ENCODE peak calls at places on chromosomes 12 and 14, in nine cellular contexts. One of them, this sample, is unnamed.

GRCh38 chr12:67269632-67270578 is 747 bp downstream of the CAND1 start:
- DNase-seq in NCI-H1436: peak; percentile 19
- DNase-seq in stimulated activated CD8-positive, alpha-beta memory T cell treated with anti-CD3 and anti-CD28 coated beads, Interleukin-2, amount 100 ng/mL, for 1 hour: peak; percentile 25
- DNase-seq in Jurkat, Clone E6-1: peak; percentile 32
- DNase-seq in caudate nucleus: peak; percentile 47
- DNase-seq in pancreas: peak; percentile 85
- DNase-seq in stimulated activated CD4-positive, alpha-beta T cell treated with anti-CD3 and anti-CD28 coated beads, Interleukin-1b, Interleukin-23, amount 100 ng/mL, for 4 hours: peak; percentile 31
- DNase-seq in ELR: peak; percentile 51
- DNase-seq in COR-L47: peak; percentile 66
- DNase-seq in this sample: peak; percentile 63

GRCh38 chr12:124761876-124762275 is 101.8 kb downstream of the SCARB1 start:
- DNase-seq in NCI-H1436: no peak
- DNase-seq in stimulated activated CD8-positive, alpha-beta memory T cell treated with anti-CD3 and anti-CD28 coated beads, Interleukin-2, amount 100 ng/mL, for 1 hour: no peak
- DNase-seq in Jurkat, Clone E6-1: no peak
- DNase-seq in caudate nucleus: no peak
- DNase-seq in pancreas: no peak
- DNase-seq in stimulated activated CD4-positive, alpha-beta T cell treated with anti-CD3 and anti-CD28 coated beads, Interleukin-1b, Interleukin-23, amount 100 ng/mL, for 4 hours: no peak
- DNase-seq in ELR: no peak
- DNase-seq in COR-L47: no peak
- DNase-seq in this sample: no peak

GRCh38 chr14:23175823-23176222 is 7.6 kb downstream of the SLC7A8 start:
- DNase-seq in NCI-H1436: no peak
- DNase-seq in stimulated activated CD8-positive, alpha-beta memory T cell treated with anti-CD3 and anti-CD28 coated beads, Interleukin-2, amount 100 ng/mL, for 1 hour: no peak
- DNase-seq in Jurkat, Clone E6-1: no peak
- DNase-seq in caudate nucleus: no peak
- DNase-seq in pancreas: no peak
- DNase-seq in stimulated activated CD4-positive, alpha-beta T cell treated with anti-CD3 and anti-CD28 coated beads, Interleukin-1b, Interleukin-23, amount 100 ng/mL, for 4 hours: no peak
- DNase-seq in ELR: no peak
- DNase-seq in COR-L47: peak; percentile 72
- DNase-seq in this sample: no peak

GRCh38 chr14:104091927-104092771 is 6.6 kb downstream of the ASPG start:
- DNase-seq in NCI-H1436: no peak
- DNase-seq in stimulated activated CD8-positive, alpha-beta memory T cell treated with anti-CD3 and anti-CD28 coated beads, Interleukin-2, amount 100 ng/mL, for 1 hour: no peak
- DNase-seq in Jurkat, Clone E6-1: no peak
- DNase-seq in caudate nucleus: no peak
- DNase-seq in pancreas: peak; percentile 76
- DNase-seq in stimulated activated CD4-positive, alpha-beta T cell treated with anti-CD3 and anti-CD28 coated beads, Interleukin-1b, Interleukin-23, amount 100 ng/mL, for 4 hours: no peak
- DNase-seq in ELR: no peak
- DNase-seq in COR-L47: no peak
- DNase-seq in this sample: no peak

GRCh38 chr14:79514700-79515099 is 696.6 kb downstream of the DIO2 start:
- DNase-seq in NCI-H1436: no peak
- DNase-seq in stimulated activated CD8-positive, alpha-beta memory T cell treated with anti-CD3 and anti-CD28 coated beads, Interleukin-2, amount 100 ng/mL, for 1 hour: no peak
- DNase-seq in Jurkat, Clone E6-1: no peak
- DNase-seq in caudate nucleus: no peak
- DNase-seq in pancreas: no peak
- DNase-seq in stimulated activated CD4-positive, alpha-beta T cell treated with anti-CD3 and anti-CD28 coated beads, Interleukin-1b, Interleukin-23, amount 100 ng/mL, for 4 hours: no peak
- DNase-seq in ELR: peak; percentile 36
- DNase-seq in COR-L47: no peak
- DNase-seq in this sample: no peak

GRCh38 chr14:105458571-105458970 is 16.1 kb upstream of the CRIP2 start:
- DNase-seq in NCI-H1436: no peak
- DNase-seq in stimulated activated CD8-positive, alpha-beta memory T cell treated with anti-CD3 and anti-CD28 coated beads, Interleukin-2, amount 100 ng/mL, for 1 hour: no peak
- DNase-seq in Jurkat, Clone E6-1: no peak
- DNase-seq in caudate nucleus: no peak
- DNase-seq in pancreas: peak; percentile 64
- DNase-seq in stimulated activated CD4-positive, alpha-beta T cell treated with anti-CD3 and anti-CD28 coated beads, Interleukin-1b, Interleukin-23, amount 100 ng/mL, for 4 hours: no peak
- DNase-seq in ELR: no peak
- DNase-seq in COR-L47: no peak
- DNase-seq in this sample: no peak

GRCh38 chr14:21087294-21088091 is 11.0 kb downstream of the ZNF219 start:
- DNase-seq in NCI-H1436: peak; percentile 36
- DNase-seq in stimulated activated CD8-positive, alpha-beta memory T cell treated with anti-CD3 and anti-CD28 coated beads, Interleukin-2, amount 100 ng/mL, for 1 hour: peak; percentile 34
- DNase-seq in Jurkat, Clone E6-1: peak; percentile 94
- DNase-seq in caudate nucleus: peak; percentile 61
- DNase-seq in pancreas: peak; percentile 63
- DNase-seq in stimulated activated CD4-positive, alpha-beta T cell treated with anti-CD3 and anti-CD28 coated beads, Interleukin-1b, Interleukin-23, amount 100 ng/mL, for 4 hours: no peak
- DNase-seq in ELR: peak; percentile 92
- DNase-seq in COR-L47: peak; percentile 88
- DNase-seq in this sample: no peak

GRCh38 chr12:30820406-30820946 is 65.7 kb upstream of the CAPRIN2 start:
- DNase-seq in NCI-H1436: no peak
- DNase-seq in stimulated activated CD8-positive, alpha-beta memory T cell treated with anti-CD3 and anti-CD28 coated beads, Interleukin-2, amount 100 ng/mL, for 1 hour: no peak
- DNase-seq in Jurkat, Clone E6-1: no peak
- DNase-seq in caudate nucleus: no peak
- DNase-seq in pancreas: no peak
- DNase-seq in stimulated activated CD4-positive, alpha-beta T cell treated with anti-CD3 and anti-CD28 coated beads, Interleukin-1b, Interleukin-23, amount 100 ng/mL, for 4 hours: no peak
- DNase-seq in ELR: no peak
- DNase-seq in COR-L47: no peak
- DNase-seq in this sample: no peak

GRCh38 chr14:89136587-89136986 is 280.4 kb downstream of the FOXN3 start:
- DNase-seq in NCI-H1436: no peak
- DNase-seq in stimulated activated CD8-positive, alpha-beta memory T cell treated with anti-CD3 and anti-CD28 coated beads, Interleukin-2, amount 100 ng/mL, for 1 hour: no peak
- DNase-seq in Jurkat, Clone E6-1: no peak
- DNase-seq in caudate nucleus: no peak
- DNase-seq in pancreas: no peak
- DNase-seq in stimulated activated CD4-positive, alpha-beta T cell treated with anti-CD3 and anti-CD28 coated beads, Interleukin-1b, Interleukin-23, amount 100 ng/mL, for 4 hours: no peak
- DNase-seq in ELR: no peak
- DNase-seq in COR-L47: no peak
- DNase-seq in this sample: no peak

GRCh38 chr14:39266871-39267591 is 33.3 kb downstream of the MIA2 start:
- DNase-seq in NCI-H1436: peak; percentile 67
- DNase-seq in stimulated activated CD8-positive, alpha-beta memory T cell treated with anti-CD3 and anti-CD28 coated beads, Interleukin-2, amount 100 ng/mL, for 1 hour: peak; percentile 60
- DNase-seq in Jurkat, Clone E6-1: peak; percentile 71
- DNase-seq in caudate nucleus: peak; percentile 78
- DNase-seq in pancreas: peak; percentile 91
- DNase-seq in stimulated activated CD4-positive, alpha-beta T cell treated with anti-CD3 and anti-CD28 coated beads, Interleukin-1b, Interleukin-23, amount 100 ng/mL, for 4 hours: peak; percentile 59
- DNase-seq in ELR: peak; percentile 89
- DNase-seq in COR-L47: peak; percentile 52
- DNase-seq in this sample: peak; percentile 76

GRCh38 chr12:108630481-108631207 is 3.0 kb downstream of the SELPLG start:
- DNase-seq in NCI-H1436: no peak
- DNase-seq in stimulated activated CD8-positive, alpha-beta memory T cell treated with anti-CD3 and anti-CD28 coated beads, Interleukin-2, amount 100 ng/mL, for 1 hour: no peak
- DNase-seq in Jurkat, Clone E6-1: no peak
- DNase-seq in caudate nucleus: no peak
- DNase-seq in pancreas: no peak
- DNase-seq in stimulated activated CD4-positive, alpha-beta T cell treated with anti-CD3 and anti-CD28 coated beads, Interleukin-1b, Interleukin-23, amount 100 ng/mL, for 4 hours: no peak
- DNase-seq in ELR: peak; percentile 98
- DNase-seq in COR-L47: no peak
- DNase-seq in this sample: no peak

GRCh38 chr14:69713976-69714716 is 52.8 kb upstream of the SRSF5 start:
- DNase-seq in NCI-H1436: no peak
- DNase-seq in stimulated activated CD8-positive, alpha-beta memory T cell treated with anti-CD3 and anti-CD28 coated beads, Interleukin-2, amount 100 ng/mL, for 1 hour: no peak
- DNase-seq in Jurkat, Clone E6-1: no peak
- DNase-seq in caudate nucleus: no peak
- DNase-seq in pancreas: no peak
- DNase-seq in stimulated activated CD4-positive, alpha-beta T cell treated with anti-CD3 and anti-CD28 coated beads, Interleukin-1b, Interleukin-23, amount 100 ng/mL, for 4 hours: no peak
- DNase-seq in ELR: no peak
- DNase-seq in COR-L47: peak; percentile 55
- DNase-seq in this sample: peak; percentile 76

GRCh38 chr12:68446896-68447806 is 115.0 kb upstream of the MDM1 start:
- DNase-seq in NCI-H1436: no peak
- DNase-seq in stimulated activated CD8-positive, alpha-beta memory T cell treated with anti-CD3 and anti-CD28 coated beads, Interleukin-2, amount 100 ng/mL, for 1 hour: no peak
- DNase-seq in Jurkat, Clone E6-1: no peak
- DNase-seq in caudate nucleus: no peak
- DNase-seq in pancreas: no peak
- DNase-seq in stimulated activated CD4-positive, alpha-beta T cell treated with anti-CD3 and anti-CD28 coated beads, Interleukin-1b, Interleukin-23, amount 100 ng/mL, for 4 hours: no peak
- DNase-seq in ELR: no peak
- DNase-seq in COR-L47: no peak
- DNase-seq in this sample: peak; percentile 87

GRCh38 chr14:100955201-100955600 is 51.7 kb upstream of the RTL1 start:
- DNase-seq in NCI-H1436: no peak
- DNase-seq in stimulated activated CD8-positive, alpha-beta memory T cell treated with anti-CD3 and anti-CD28 coated beads, Interleukin-2, amount 100 ng/mL, for 1 hour: no peak
- DNase-seq in Jurkat, Clone E6-1: no peak
- DNase-seq in caudate nucleus: no peak
- DNase-seq in pancreas: no peak
- DNase-seq in stimulated activated CD4-positive, alpha-beta T cell treated with anti-CD3 and anti-CD28 coated beads, Interleukin-1b, Interleukin-23, amount 100 ng/mL, for 4 hours: no peak
- DNase-seq in ELR: peak; percentile 81
- DNase-seq in COR-L47: no peak
- DNase-seq in this sample: no peak

GRCh38 chr12:63400746-63401145 is 249.7 kb upstream of the AVPR1A start:
- DNase-seq in NCI-H1436: no peak
- DNase-seq in stimulated activated CD8-positive, alpha-beta memory T cell treated with anti-CD3 and anti-CD28 coated beads, Interleukin-2, amount 100 ng/mL, for 1 hour: no peak
- DNase-seq in Jurkat, Clone E6-1: no peak
- DNase-seq in caudate nucleus: no peak
- DNase-seq in pancreas: no peak
- DNase-seq in stimulated activated CD4-positive, alpha-beta T cell treated with anti-CD3 and anti-CD28 coated beads, Interleukin-1b, Interleukin-23, amount 100 ng/mL, for 4 hours: no peak
- DNase-seq in ELR: peak; percentile 6
- DNase-seq in COR-L47: peak; percentile 90
- DNase-seq in this sample: peak; percentile 77

GRCh38 chr12:72028966-72029365 is 90.3 kb downstream of the TPH2 start:
- DNase-seq in NCI-H1436: no peak
- DNase-seq in stimulated activated CD8-positive, alpha-beta memory T cell treated with anti-CD3 and anti-CD28 coated beads, Interleukin-2, amount 100 ng/mL, for 1 hour: no peak
- DNase-seq in Jurkat, Clone E6-1: no peak
- DNase-seq in caudate nucleus: no peak
- DNase-seq in pancreas: no peak
- DNase-seq in stimulated activated CD4-positive, alpha-beta T cell treated with anti-CD3 and anti-CD28 coated beads, Interleukin-1b, Interleukin-23, amount 100 ng/mL, for 4 hours: no peak
- DNase-seq in ELR: no peak
- DNase-seq in COR-L47: no peak
- DNase-seq in this sample: no peak

GRCh38 chr14:24291446-24292117 is 8.0 kb downstream of the DHRS1 start:
- DNase-seq in NCI-H1436: no peak
- DNase-seq in stimulated activated CD8-positive, alpha-beta memory T cell treated with anti-CD3 and anti-CD28 coated beads, Interleukin-2, amount 100 ng/mL, for 1 hour: no peak
- DNase-seq in Jurkat, Clone E6-1: no peak
- DNase-seq in caudate nucleus: no peak
- DNase-seq in pancreas: no peak
- DNase-seq in stimulated activated CD4-positive, alpha-beta T cell treated with anti-CD3 and anti-CD28 coated beads, Interleukin-1b, Interleukin-23, amount 100 ng/mL, for 4 hours: no peak
- DNase-seq in ELR: no peak
- DNase-seq in COR-L47: no peak
- DNase-seq in this sample: no peak

GRCh38 chr12:8037947-8038346 is 5.4 kb downstream of the FOXJ2 start:
- DNase-seq in NCI-H1436: no peak
- DNase-seq in stimulated activated CD8-positive, alpha-beta memory T cell treated with anti-CD3 and anti-CD28 coated beads, Interleukin-2, amount 100 ng/mL, for 1 hour: no peak
- DNase-seq in Jurkat, Clone E6-1: no peak
- DNase-seq in caudate nucleus: no peak
- DNase-seq in pancreas: no peak
- DNase-seq in stimulated activated CD4-positive, alpha-beta T cell treated with anti-CD3 and anti-CD28 coated beads, Interleukin-1b, Interleukin-23, amount 100 ng/mL, for 4 hours: no peak
- DNase-seq in ELR: no peak
- DNase-seq in COR-L47: no peak
- DNase-seq in this sample: no peak

GRCh38 chr14:96638041-96638855 is 136.1 kb downstream of the PAPOLA start:
- DNase-seq in NCI-H1436: no peak
- DNase-seq in stimulated activated CD8-positive, alpha-beta memory T cell treated with anti-CD3 and anti-CD28 coated beads, Interleukin-2, amount 100 ng/mL, for 1 hour: no peak
- DNase-seq in Jurkat, Clone E6-1: no peak
- DNase-seq in caudate nucleus: no peak
- DNase-seq in pancreas: no peak
- DNase-seq in stimulated activated CD4-positive, alpha-beta T cell treated with anti-CD3 and anti-CD28 coated beads, Interleukin-1b, Interleukin-23, amount 100 ng/mL, for 4 hours: no peak
- DNase-seq in ELR: no peak
- DNase-seq in COR-L47: no peak
- DNase-seq in this sample: no peak

GRCh38 chr12:124548854-124549378 is 18.5 kb downstream of the NCOR2 start:
- DNase-seq in NCI-H1436: no peak
- DNase-seq in stimulated activated CD8-positive, alpha-beta memory T cell treated with anti-CD3 and anti-CD28 coated beads, Interleukin-2, amount 100 ng/mL, for 1 hour: no peak
- DNase-seq in Jurkat, Clone E6-1: no peak
- DNase-seq in caudate nucleus: peak; percentile 49
- DNase-seq in pancreas: peak; percentile 67
- DNase-seq in stimulated activated CD4-positive, alpha-beta T cell treated with anti-CD3 and anti-CD28 coated beads, Interleukin-1b, Interleukin-23, amount 100 ng/mL, for 4 hours: peak; percentile 41
- DNase-seq in ELR: peak; percentile 45
- DNase-seq in COR-L47: no peak
- DNase-seq in this sample: no peak

GRCh38 chr14:64598404-64598803 is 48.6 kb downstream of the PPP1R36 start:
- DNase-seq in NCI-H1436: no peak
- DNase-seq in stimulated activated CD8-positive, alpha-beta memory T cell treated with anti-CD3 and anti-CD28 coated beads, Interleukin-2, amount 100 ng/mL, for 1 hour: no peak
- DNase-seq in Jurkat, Clone E6-1: no peak
- DNase-seq in caudate nucleus: no peak
- DNase-seq in pancreas: no peak
- DNase-seq in stimulated activated CD4-positive, alpha-beta T cell treated with anti-CD3 and anti-CD28 coated beads, Interleukin-1b, Interleukin-23, amount 100 ng/mL, for 4 hours: no peak
- DNase-seq in ELR: no peak
- DNase-seq in COR-L47: no peak
- DNase-seq in this sample: no peak

GRCh38 chr14:92651793-92652382 is 96.5 kb downstream of the LGMN start:
- DNase-seq in NCI-H1436: no peak
- DNase-seq in stimulated activated CD8-positive, alpha-beta memory T cell treated with anti-CD3 and anti-CD28 coated beads, Interleukin-2, amount 100 ng/mL, for 1 hour: no peak
- DNase-seq in Jurkat, Clone E6-1: no peak
- DNase-seq in caudate nucleus: no peak
- DNase-seq in pancreas: no peak
- DNase-seq in stimulated activated CD4-positive, alpha-beta T cell treated with anti-CD3 and anti-CD28 coated beads, Interleukin-1b, Interleukin-23, amount 100 ng/mL, for 4 hours: no peak
- DNase-seq in ELR: no peak
- DNase-seq in COR-L47: no peak
- DNase-seq in this sample: no peak

GRCh38 chr14:91985521-91986255 is 38.2 kb upstream of the FBLN5 start:
- DNase-seq in NCI-H1436: no peak
- DNase-seq in stimulated activated CD8-positive, alpha-beta memory T cell treated with anti-CD3 and anti-CD28 coated beads, Interleukin-2, amount 100 ng/mL, for 1 hour: no peak
- DNase-seq in Jurkat, Clone E6-1: no peak
- DNase-seq in caudate nucleus: no peak
- DNase-seq in pancreas: no peak
- DNase-seq in stimulated activated CD4-positive, alpha-beta T cell treated with anti-CD3 and anti-CD28 coated beads, Interleukin-1b, Interleukin-23, amount 100 ng/mL, for 4 hours: no peak
- DNase-seq in ELR: peak; percentile 17
- DNase-seq in COR-L47: no peak
- DNase-seq in this sample: no peak

GRCh38 chr14:100780246-100780645 is 45.7 kb upstream of the MEG3 start:
- DNase-seq in NCI-H1436: no peak
- DNase-seq in stimulated activated CD8-positive, alpha-beta memory T cell treated with anti-CD3 and anti-CD28 coated beads, Interleukin-2, amount 100 ng/mL, for 1 hour: no peak
- DNase-seq in Jurkat, Clone E6-1: no peak
- DNase-seq in caudate nucleus: no peak
- DNase-seq in pancreas: no peak
- DNase-seq in stimulated activated CD4-positive, alpha-beta T cell treated with anti-CD3 and anti-CD28 coated beads, Interleukin-1b, Interleukin-23, amount 100 ng/mL, for 4 hours: no peak
- DNase-seq in ELR: no peak
- DNase-seq in COR-L47: no peak
- DNase-seq in this sample: no peak

GRCh38 chr12:96099986-96100385 is 64.6 kb upstream of the LTA4H start:
- DNase-seq in NCI-H1436: no peak
- DNase-seq in stimulated activated CD8-positive, alpha-beta memory T cell treated with anti-CD3 and anti-CD28 coated beads, Interleukin-2, amount 100 ng/mL, for 1 hour: no peak
- DNase-seq in Jurkat, Clone E6-1: no peak
- DNase-seq in caudate nucleus: no peak
- DNase-seq in pancreas: no peak
- DNase-seq in stimulated activated CD4-positive, alpha-beta T cell treated with anti-CD3 and anti-CD28 coated beads, Interleukin-1b, Interleukin-23, amount 100 ng/mL, for 4 hours: no peak
- DNase-seq in ELR: no peak
- DNase-seq in COR-L47: no peak
- DNase-seq in this sample: no peak

GRCh38 chr12:85076688-85077430 is 40.7 kb downstream of the LRRIQ1 start:
- DNase-seq in NCI-H1436: peak; percentile 65
- DNase-seq in stimulated activated CD8-positive, alpha-beta memory T cell treated with anti-CD3 and anti-CD28 coated beads, Interleukin-2, amount 100 ng/mL, for 1 hour: no peak
- DNase-seq in Jurkat, Clone E6-1: peak; percentile 27
- DNase-seq in caudate nucleus: no peak
- DNase-seq in pancreas: no peak
- DNase-seq in stimulated activated CD4-positive, alpha-beta T cell treated with anti-CD3 and anti-CD28 coated beads, Interleukin-1b, Interleukin-23, amount 100 ng/mL, for 4 hours: no peak
- DNase-seq in ELR: peak; percentile 90
- DNase-seq in COR-L47: peak; percentile 35
- DNase-seq in this sample: peak; percentile 63

GRCh38 chr12:71455028-71455737 is 15.6 kb downstream of the LGR5 start:
- DNase-seq in NCI-H1436: peak; percentile 36
- DNase-seq in stimulated activated CD8-positive, alpha-beta memory T cell treated with anti-CD3 and anti-CD28 coated beads, Interleukin-2, amount 100 ng/mL, for 1 hour: no peak
- DNase-seq in Jurkat, Clone E6-1: no peak
- DNase-seq in caudate nucleus: no peak
- DNase-seq in pancreas: no peak
- DNase-seq in stimulated activated CD4-positive, alpha-beta T cell treated with anti-CD3 and anti-CD28 coated beads, Interleukin-1b, Interleukin-23, amount 100 ng/mL, for 4 hours: no peak
- DNase-seq in ELR: no peak
- DNase-seq in COR-L47: peak; percentile 94
- DNase-seq in this sample: peak; percentile 93

GRCh38 chr12:28158353-28158752 is 31.9 kb upstream of the CCDC91 start:
- DNase-seq in NCI-H1436: no peak
- DNase-seq in stimulated activated CD8-positive, alpha-beta memory T cell treated with anti-CD3 and anti-CD28 coated beads, Interleukin-2, amount 100 ng/mL, for 1 hour: no peak
- DNase-seq in Jurkat, Clone E6-1: no peak
- DNase-seq in caudate nucleus: no peak
- DNase-seq in pancreas: no peak
- DNase-seq in stimulated activated CD4-positive, alpha-beta T cell treated with anti-CD3 and anti-CD28 coated beads, Interleukin-1b, Interleukin-23, amount 100 ng/mL, for 4 hours: no peak
- DNase-seq in ELR: no peak
- DNase-seq in COR-L47: no peak
- DNase-seq in this sample: no peak